ENCODE peak calls at places on chromosomes 16 and 17, in seven cellular contexts. One of them, this sample, is unnamed.
A peak's percentile ranks its signal among the peaks of the same experiment; 100 is the strongest.

GRCh38 chr16:3188925-3189825 is 1.2 kb downstream of the OR1F1 start:
- DNase-seq in HL-60: no peak
- DNase-seq in anterior cingulate cortex: no peak
- DNase-seq in non-pigmented ciliary epithelial cell: no peak
- DNase-seq in ELR: peak; percentile 80
- DNase-seq in left cardiac atrium: no peak
- DNase-seq in stomach: no peak
- DNase-seq in this sample: no peak

GRCh38 chr16:16014329-16015224 is 65.2 kb downstream of the ABCC1 start:
- DNase-seq in non-pigmented ciliary epithelial cell: no peak
- DNase-seq in left cardiac atrium: peak; percentile 76
- DNase-seq in anterior cingulate cortex: no peak
- DNase-seq in ELR: no peak
- DNase-seq in stomach: peak; percentile 81
- DNase-seq in HL-60: no peak
- DNase-seq in this sample: no peak

GRCh38 chr17:81330884-81331245 is 35.8 kb upstream of the SLC38A10 start:
- DNase-seq in stomach: no peak
- DNase-seq in left cardiac atrium: no peak
- DNase-seq in ELR: no peak
- DNase-seq in HL-60: no peak
- DNase-seq in non-pigmented ciliary epithelial cell: no peak
- DNase-seq in anterior cingulate cortex: no peak
- DNase-seq in this sample: no peak

GRCh38 chr16:58563775-58564174 is 48.5 kb downstream of the SETD6 start:
- DNase-seq in anterior cingulate cortex: no peak
- DNase-seq in stomach: no peak
- DNase-seq in HL-60: no peak
- DNase-seq in non-pigmented ciliary epithelial cell: no peak
- DNase-seq in ELR: peak; percentile 37
- DNase-seq in left cardiac atrium: no peak
- DNase-seq in this sample: no peak

GRCh38 chr17:31266042-31266441 is 31.0 kb downstream of the OMG start:
- DNase-seq in left cardiac atrium: no peak
- DNase-seq in non-pigmented ciliary epithelial cell: no peak
- DNase-seq in HL-60: peak; percentile 11
- DNase-seq in ELR: peak; percentile 41
- DNase-seq in stomach: no peak
- DNase-seq in anterior cingulate cortex: no peak
- DNase-seq in this sample: no peak

GRCh38 chr17:2421315-2422147 is 20.7 kb upstream of the MNT start:
- DNase-seq in stomach: no peak
- DNase-seq in HL-60: no peak
- DNase-seq in non-pigmented ciliary epithelial cell: no peak
- DNase-seq in ELR: peak; percentile 41
- DNase-seq in anterior cingulate cortex: no peak
- DNase-seq in left cardiac atrium: no peak
- DNase-seq in this sample: no peak

GRCh38 chr16:67006930-67007658 is 18.7 kb downstream of the CES4A start:
- DNase-seq in HL-60: no peak
- DNase-seq in anterior cingulate cortex: no peak
- DNase-seq in left cardiac atrium: no peak
- DNase-seq in ELR: peak; percentile 58
- DNase-seq in non-pigmented ciliary epithelial cell: no peak
- DNase-seq in stomach: no peak
- DNase-seq in this sample: no peak

GRCh38 chr16:71635632-71636031 is 9.6 kb downstream of the MARVELD3 start:
- DNase-seq in anterior cingulate cortex: no peak
- DNase-seq in stomach: no peak
- DNase-seq in non-pigmented ciliary epithelial cell: no peak
- DNase-seq in HL-60: no peak
- DNase-seq in ELR: no peak
- DNase-seq in left cardiac atrium: no peak
- DNase-seq in this sample: no peak

GRCh38 chr17:44767493-44767892 is 8.7 kb downstream of the ADAM11 start:
- DNase-seq in ELR: no peak
- DNase-seq in non-pigmented ciliary epithelial cell: no peak
- DNase-seq in left cardiac atrium: no peak
- DNase-seq in stomach: no peak
- DNase-seq in HL-60: peak; percentile 37
- DNase-seq in anterior cingulate cortex: no peak
- DNase-seq in this sample: no peak

GRCh38 chr16:51155901-51156810 is 5.1 kb upstream of the SALL1 start:
- DNase-seq in stomach: no peak
- DNase-seq in non-pigmented ciliary epithelial cell: no peak
- DNase-seq in anterior cingulate cortex: no peak
- DNase-seq in ELR: no peak
- DNase-seq in HL-60: no peak
- DNase-seq in left cardiac atrium: no peak
- DNase-seq in this sample: no peak

GRCh38 chr17:74151551-74152315 is 51.7 kb upstream of the RPL38 start:
- DNase-seq in stomach: no peak
- DNase-seq in ELR: no peak
- DNase-seq in anterior cingulate cortex: no peak
- DNase-seq in HL-60: no peak
- DNase-seq in non-pigmented ciliary epithelial cell: no peak
- DNase-seq in left cardiac atrium: no peak
- DNase-seq in this sample: no peak

GRCh38 chr17:41625602-41626001 is 1.2 kb upstream of the KRT17 start:
- DNase-seq in HL-60: no peak
- DNase-seq in left cardiac atrium: no peak
- DNase-seq in anterior cingulate cortex: no peak
- DNase-seq in stomach: no peak
- DNase-seq in non-pigmented ciliary epithelial cell: no peak
- DNase-seq in ELR: no peak
- DNase-seq in this sample: no peak

GRCh38 chr17:45316271-45317112 is at the start of gene MAP3K14:
- DNase-seq in anterior cingulate cortex: peak; percentile 70
- DNase-seq in HL-60: peak; percentile 64
- DNase-seq in ELR: peak; percentile 79
- DNase-seq in stomach: peak; percentile 75
- DNase-seq in non-pigmented ciliary epithelial cell: no peak
- DNase-seq in left cardiac atrium: peak; percentile 78
- DNase-seq in this sample: no peak

GRCh38 chr17:19411641-19412040 is 609 bp downstream of the RNF112 start:
- DNase-seq in HL-60: no peak
- DNase-seq in stomach: no peak
- DNase-seq in left cardiac atrium: no peak
- DNase-seq in non-pigmented ciliary epithelial cell: no peak
- DNase-seq in anterior cingulate cortex: no peak
- DNase-seq in ELR: no peak
- DNase-seq in this sample: no peak

GRCh38 chr16:85429776-85430522 is 183.2 kb upstream of the GSE1 start:
- DNase-seq in left cardiac atrium: no peak
- DNase-seq in non-pigmented ciliary epithelial cell: no peak
- DNase-seq in HL-60: no peak
- DNase-seq in stomach: no peak
- DNase-seq in ELR: no peak
- DNase-seq in anterior cingulate cortex: no peak
- DNase-seq in this sample: no peak

GRCh38 chr17:16912021-16912962 is 59.6 kb downstream of the TNFRSF13B start:
- DNase-seq in ELR: no peak
- DNase-seq in stomach: peak; percentile 17
- DNase-seq in non-pigmented ciliary epithelial cell: no peak
- DNase-seq in anterior cingulate cortex: no peak
- DNase-seq in left cardiac atrium: no peak
- DNase-seq in HL-60: no peak
- DNase-seq in this sample: no peak

GRCh38 chr17:44758414-44759095 is at the start of gene ADAM11:
- DNase-seq in non-pigmented ciliary epithelial cell: no peak
- DNase-seq in anterior cingulate cortex: no peak
- DNase-seq in ELR: peak; percentile 26
- DNase-seq in left cardiac atrium: no peak
- DNase-seq in stomach: no peak
- DNase-seq in HL-60: no peak
- DNase-seq in this sample: no peak

GRCh38 chr17:65072577-65073178 is 16.1 kb upstream of the GNA13 start:
- DNase-seq in ELR: no peak
- DNase-seq in HL-60: no peak
- DNase-seq in stomach: peak; percentile 52
- DNase-seq in non-pigmented ciliary epithelial cell: no peak
- DNase-seq in left cardiac atrium: no peak
- DNase-seq in anterior cingulate cortex: no peak
- DNase-seq in this sample: no peak

GRCh38 chr16:22890976-22891375 is 77.0 kb downstream of the HS3ST2 start:
- DNase-seq in stomach: no peak
- DNase-seq in non-pigmented ciliary epithelial cell: no peak
- DNase-seq in ELR: no peak
- DNase-seq in HL-60: no peak
- DNase-seq in left cardiac atrium: no peak
- DNase-seq in anterior cingulate cortex: no peak
- DNase-seq in this sample: no peak

GRCh38 chr16:21626659-21627277 is 25.6 kb downstream of the IGSF6 start:
- DNase-seq in HL-60: peak; percentile 94
- DNase-seq in non-pigmented ciliary epithelial cell: peak; percentile 76
- DNase-seq in ELR: peak; percentile 95
- DNase-seq in stomach: no peak
- DNase-seq in anterior cingulate cortex: no peak
- DNase-seq in left cardiac atrium: no peak
- DNase-seq in this sample: peak; percentile 79

GRCh38 chr17:61214753-61215152 is 184.9 kb upstream of the TBX2 start:
- DNase-seq in left cardiac atrium: no peak
- DNase-seq in anterior cingulate cortex: no peak
- DNase-seq in ELR: no peak
- DNase-seq in non-pigmented ciliary epithelial cell: no peak
- DNase-seq in stomach: no peak
- DNase-seq in HL-60: no peak
- DNase-seq in this sample: no peak

GRCh38 chr17:58997756-58998553 is 108.7 kb downstream of the TRIM37 start:
- DNase-seq in HL-60: no peak
- DNase-seq in ELR: peak; percentile 21
- DNase-seq in anterior cingulate cortex: no peak
- DNase-seq in left cardiac atrium: no peak
- DNase-seq in stomach: no peak
- DNase-seq in non-pigmented ciliary epithelial cell: no peak
- DNase-seq in this sample: no peak

GRCh38 chr16:87829123-87829980 is 40.0 kb downstream of the SLC7A5 start:
- DNase-seq in anterior cingulate cortex: no peak
- DNase-seq in non-pigmented ciliary epithelial cell: no peak
- DNase-seq in left cardiac atrium: no peak
- DNase-seq in ELR: no peak
- DNase-seq in HL-60: no peak
- DNase-seq in stomach: no peak
- DNase-seq in this sample: no peak

GRCh38 chr16:9612267-9612666 is 520.8 kb downstream of the HAPSTR1 start:
- DNase-seq in non-pigmented ciliary epithelial cell: peak; percentile 19
- DNase-seq in left cardiac atrium: no peak
- DNase-seq in anterior cingulate cortex: no peak
- DNase-seq in ELR: no peak
- DNase-seq in stomach: no peak
- DNase-seq in HL-60: no peak
- DNase-seq in this sample: no peak

GRCh38 chr17:31568140-31568938 is 176.9 kb downstream of the RAB11FIP4 start:
- DNase-seq in HL-60: peak; percentile 36
- DNase-seq in left cardiac atrium: peak; percentile 41
- DNase-seq in anterior cingulate cortex: no peak
- DNase-seq in non-pigmented ciliary epithelial cell: no peak
- DNase-seq in stomach: no peak
- DNase-seq in ELR: no peak
- DNase-seq in this sample: no peak